ENCODE peak calls at places on chromosome 11, in six cellular contexts. U is uterus; G is naive thymus-derived CD4-positive, alpha-beta T cell; Y is PC-3; L is fibroblast of lung; O is BE2C. C is an unnamed sample. For H3K4me1, the result is how much of the 10 kb centered on the place peaks cover.

GRCh38 chr11:59822989-59823566 is 12.5 kb upstream of the MRPL16 start:
- DNase-seq in U (no peak), G (no peak), Y (peak), L (peak), O (peak), C (peak)

GRCh38 chr11:9060700-9061111 is 30.7 kb downstream of the SCUBE2 start:
- DNase-seq in U (no peak), G (no peak), Y (peak), L (no peak), O (no peak), C (no peak)

GRCh38 chr11:113840932-113841664 is 34.3 kb downstream of the USP28 start:
- DNase-seq in U (no peak), G (no peak), Y (no peak), L (no peak), O (no peak), C (no peak)

GRCh38 chr11:59173080-59173963 is 1.4 kb downstream of the DTX4 start:
- DNase-seq in U (peak), G (no peak), Y (no peak), L (no peak), O (no peak), C (peak)

GRCh38 chr11:117392001-117392690 is 64.5 kb downstream of the CEP164 start:
- DNase-seq in U (no peak), G (no peak), Y (no peak), L (no peak), O (no peak), C (no peak)

GRCh38 chr11:47216141-47216798 is 1.5 kb downstream of the DDB2 start:
- DNase-seq in U (peak), G (no peak), Y (peak), L (peak), O (peak), C (peak)

GRCh38 chr11:123616505-123617198 is 37.8 kb downstream of the SCN3B start:
- DNase-seq in U (peak), G (no peak), Y (no peak), L (peak), O (peak), C (no peak)

GRCh38 chr11:13140028-13140870 is 131.1 kb downstream of the RASSF10 start:
- DNase-seq in U (no peak), G (no peak), Y (peak), L (no peak), O (no peak), C (peak)

GRCh38 chr11:78149646-78150045 is 10.2 kb upstream of the ALG8 start:
- DNase-seq in U (no peak), G (no peak), Y (peak), L (peak), O (no peak), C (no peak)

GRCh38 chr11:33617672-33618362 is 82.8 kb downstream of the C11orf91 start:
- DNase-seq in U (no peak), G (no peak), Y (peak), L (no peak), O (no peak), C (no peak)

GRCh38 chr11:123212406-123212805 is 17.4 kb upstream of the CLMP start:
- DNase-seq in U (no peak), G (no peak), Y (no peak), L (no peak), O (no peak), C (no peak)

GRCh38 chr11:57306941-57307598 is 17.7 kb downstream of the TNKS1BP1 start:
- DNase-seq in U (peak), G (no peak), Y (no peak), L (no peak), O (no peak), C (no peak)

GRCh38 chr11:47241740-47242400 is 6.7 kb downstream of the ACP2 start:
- DNase-seq in U (no peak), G (no peak), Y (peak), L (no peak), O (no peak), C (no peak)

GRCh38 chr11:65554057-65554818 is 3.9 kb downstream of the LTBP3 start:
- DNase-seq in U (no peak), G (no peak), Y (no peak), L (no peak), O (no peak), C (no peak)

GRCh38 chr11:20854214-20854613 is 184.8 kb downstream of the NELL1 start:
- DNase-seq in U (no peak), G (no peak), Y (no peak), L (no peak), O (no peak), C (no peak)

GRCh38 chr11:45803981-45804805 is 756 bp upstream of the SLC35C1 start:
- DNase-seq in U (peak), G (peak), Y (peak), L (peak), O (peak), C (peak)

GRCh38 chr11:11987503-11988022 is 20.9 kb downstream of the DKK3 start:
- DNase-seq in U (no peak), G (no peak), Y (peak), L (peak), O (no peak), C (no peak)

GRCh38 chr11:65384301-65384889 is 1.9 kb upstream of the SLC25A45 start:
- DNase-seq in U (peak), G (no peak), Y (peak), L (peak), O (no peak), C (no peak)

GRCh38 chr11:46380340-46381045 is 976 bp upstream of the MDK start:
- DNase-seq in U (peak), G (no peak), Y (peak), L (peak), O (peak), C (peak)

GRCh38 chr11:132312161-132312560 is 941.7 kb downstream of the NTM start:
- DNase-seq in U (no peak), G (no peak), Y (peak), L (peak), O (no peak), C (no peak)

GRCh38 chr11:134700101-134700640 is 288.1 kb upstream of the B3GAT1 start:
- DNase-seq in U (no peak), G (no peak), Y (no peak), L (no peak), O (no peak), C (no peak)

GRCh38 chr11:86383314-86383713 is 8.6 kb downstream of the CCDC81 start:
- DNase-seq in U (no peak), G (no peak), Y (no peak), L (no peak), O (no peak), C (no peak)

GRCh38 chr11:85407648-85408047 is 219.5 kb downstream of the DLG2 start:
- DNase-seq in U (no peak), G (no peak), Y (no peak), L (no peak), O (no peak), C (no peak)

GRCh38 chr11:22624742-22625447 is 728 bp downstream of the FANCF start:
- DNase-seq in U (peak), G (no peak), Y (peak), L (peak), O (peak), C (peak)

GRCh38 chr11:61587951-61588695 is 7.2 kb upstream of the SYT7 start:
- DNase-seq in U (peak), G (peak), Y (peak), L (no peak), O (peak), C (peak)

GRCh38 chr11:73463359-73463758 is 87.2 kb downstream of the RELT start:
- DNase-seq in U (no peak), G (no peak), Y (peak), L (peak), O (no peak), C (no peak)

GRCh38 chr11:102121329-102121728 is 11.1 kb downstream of the YAP1 start:
- DNase-seq in U (no peak), G (no peak), Y (no peak), L (no peak), O (no peak), C (no peak)

GRCh38 chr11:101916422-101916821 is at the start of gene ANGPTL5:
- DNase-seq in U (no peak), G (no peak), Y (no peak), L (no peak), O (no peak), C (no peak)

GRCh38 chr11:29018631-29019030 is 910.4 kb downstream of the METTL15 start:
- DNase-seq in U (no peak), G (no peak), Y (peak), L (peak), O (no peak), C (no peak)

GRCh38 chr11:134372961-134373360 is 39.1 kb downstream of the B3GAT1 start:
- DNase-seq in U (no peak), G (no peak), Y (no peak), L (no peak), O (no peak), C (no peak)

GRCh38 chr11:65314501-65315203 is at the start of gene CDC42EP2:
- DNase-seq in U (peak), G (peak), Y (peak), L (peak), O (peak), C (peak)

GRCh38 chr11:20337526-20338154 is 25.9 kb upstream of the HTATIP2 start:
- DNase-seq in U (no peak), G (no peak), Y (peak), L (peak), O (peak), C (no peak)

GRCh38 chr11:17353228-17354021 is 1.8 kb downstream of the NCR3LG1 start:
- DNase-seq in U (peak), G (peak), Y (peak), L (peak), O (peak), C (peak)

GRCh38 chr11:88521354-88522310 is 184.1 kb upstream of the CTSC start:
- DNase-seq in U (no peak), G (no peak), Y (no peak), L (no peak), O (no peak), C (no peak)
- H3K4me1 ChIP-seq in U (under half), G (under half), Y (under half), L (under half), O (under half), C (under half)

GRCh38 chr11:44320289-44320973 is 10.5 kb upstream of the ALX4 start:
- DNase-seq in U (no peak), G (no peak), Y (no peak), L (no peak), O (no peak), C (no peak)

GRCh38 chr11:44321059-44321458 is 11.1 kb upstream of the ALX4 start:
- DNase-seq in U (no peak), G (no peak), Y (no peak), L (no peak), O (no peak), C (no peak)

GRCh38 chr11:44319170-44319551 is 9.2 kb upstream of the ALX4 start:
- DNase-seq in U (no peak), G (no peak), Y (no peak), L (no peak), O (no peak), C (no peak)

GRCh38 chr11:44318369-44318768 is 8.4 kb upstream of the ALX4 start:
- DNase-seq in U (no peak), G (no peak), Y (no peak), L (no peak), O (no peak), C (no peak)

DNA sequence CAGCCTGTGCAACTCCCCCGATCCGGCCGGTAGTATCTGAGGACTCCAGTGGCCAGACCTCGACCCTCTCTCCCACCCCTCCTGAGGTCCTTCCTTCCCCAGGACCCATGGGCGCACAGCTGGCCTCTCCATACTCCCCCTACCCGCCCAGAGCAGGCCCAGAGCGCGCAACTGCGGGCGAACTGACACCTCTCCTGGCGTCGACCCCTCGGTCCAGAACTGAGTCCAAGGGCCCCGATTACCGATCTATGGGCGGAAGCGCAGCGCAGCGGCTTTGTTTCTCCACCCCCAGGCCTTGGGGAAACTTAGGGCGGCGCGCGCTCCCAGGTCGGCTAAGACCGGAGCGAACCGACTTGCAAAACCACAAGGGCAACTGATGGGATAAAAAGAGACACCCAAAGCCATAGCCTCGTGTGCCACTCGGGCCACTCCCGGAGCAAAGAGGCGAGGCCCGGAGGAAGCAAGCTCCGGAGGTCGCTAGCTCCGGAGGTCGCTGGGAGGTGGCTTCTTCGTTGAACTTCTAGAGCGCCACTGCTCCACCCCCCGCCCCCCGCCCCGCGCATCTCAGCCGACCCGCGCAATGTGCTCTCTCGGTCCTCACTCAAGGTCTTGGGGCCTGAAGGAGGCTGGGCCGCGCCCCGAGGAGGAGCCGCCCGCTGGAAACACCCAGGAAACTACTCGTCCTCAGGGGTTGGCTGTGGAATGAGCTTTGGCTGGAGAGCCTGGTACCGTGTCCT is 9.8 kb upstream of the ALX4 start:
- DNase-seq in U (no peak), G (no peak), Y (no peak), L (no peak), O (no peak), C (no peak)
- H3K4me3 ChIP-seq in U (no peak), G (no peak), Y (no peak), L (no peak), O (no peak), C (no peak)

DNA sequence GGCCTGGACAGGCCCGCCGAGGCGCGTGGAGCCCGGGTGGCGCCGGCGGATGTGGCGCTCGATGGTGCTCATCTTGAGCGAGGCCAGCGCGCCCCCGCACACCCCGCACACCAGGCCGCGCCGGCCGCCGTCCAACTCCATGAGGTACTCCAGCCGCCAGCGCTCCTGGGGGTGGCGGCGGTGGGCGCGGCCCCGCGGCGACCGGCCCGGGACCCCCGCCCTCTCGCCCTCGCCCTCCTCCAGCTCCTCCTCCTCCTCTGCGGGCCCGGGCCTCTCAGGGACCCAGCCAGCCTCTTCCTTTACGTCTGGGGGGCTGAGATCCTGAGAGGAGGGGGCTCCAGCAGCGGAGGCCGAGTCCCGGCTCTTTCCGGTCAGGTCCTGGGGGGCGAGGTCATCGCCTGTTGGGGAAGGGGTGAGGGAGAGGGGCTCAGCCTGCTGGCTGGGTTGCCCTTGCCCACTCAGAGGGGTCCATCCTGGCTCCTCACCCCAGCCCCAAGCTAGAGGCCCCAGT is 4.3 kb downstream of the ZFTA start:
- DNase-seq in U (no peak), G (no peak), Y (no peak), L (no peak), O (no peak), C (no peak)
- H3K4me1 ChIP-seq in U (under half), G (under half), Y (under half), L (under half), O (under half), C (under half)

GRCh38 chr11:105245781-105246315 is 106.3 kb upstream of the CARD18 start:
- DNase-seq in U (no peak), G (no peak), Y (no peak), L (peak), O (no peak), C (no peak)

GRCh38 chr11:105244157-105244820 is 104.7 kb upstream of the CARD18 start:
- DNase-seq in U (no peak), G (no peak), Y (peak), L (peak), O (no peak), C (no peak)
- H3K4me3 ChIP-seq in U (no peak), G (no peak), Y (no peak), L (no peak), O (no peak), C (no peak)